ENCODE peak calls at places on chromosomes 6 and 20, in six cellular contexts. V is Panc1, G is brain microvascular endothelial cell, D is cardiac fibroblast, K is aorta, L is SJSA1. R is an unnamed sample.

GRCh38 chr6:112560651-112561050 is 213.5 kb downstream of the RFPL4B start:
- DNase-seq in V (no peak), G (no peak), D (no peak), K (no peak), L (no peak), R (no peak)

GRCh38 chr6:2763345-2763841 is 1.8 kb upstream of the WRNIP1 start:
- DNase-seq in V (no peak), G (no peak), D (no peak), K (peak; percentile 81), L (no peak), R (peak; percentile 64)

GRCh38 chr6:125872259-125872921 is 81.6 kb downstream of the NCOA7 start:
- DNase-seq in V (no peak), G (no peak), D (peak; percentile 48), K (no peak), L (peak; percentile 83), R (no peak)

GRCh38 chr6:155171109-155171746 is 92.6 kb upstream of the CLDN20 start:
- DNase-seq in V (no peak), G (peak; percentile 90), D (peak; percentile 98), K (peak; percentile 89), L (peak; percentile 94), R (peak; percentile 88)

GRCh38 chr6:52422156-52422555 is 2.0 kb downstream of the EFHC1 start:
- DNase-seq in V (no peak), G (no peak), D (no peak), K (no peak), L (no peak), R (no peak)

GRCh38 chr6:138945354-138945753 is 42.7 kb downstream of the REPS1 start:
- DNase-seq in V (no peak), G (no peak), D (no peak), K (no peak), L (no peak), R (no peak)

GRCh38 chr6:44920952-44921491 is 407.1 kb upstream of the RUNX2 start:
- DNase-seq in V (no peak), G (peak; percentile 36), D (peak; percentile 17), K (no peak), L (peak; percentile 9), R (no peak)

GRCh38 chr20:46977204-46977603 is 82.6 kb downstream of the EYA2 start:
- DNase-seq in V (no peak), G (no peak), D (no peak), K (no peak), L (no peak), R (no peak)

GRCh38 chr6:503610-504362 is 112.2 kb downstream of the IRF4 start:
- DNase-seq in V (no peak), G (no peak), D (no peak), K (no peak), L (no peak), R (no peak)

GRCh38 chr6:11430036-11430435 is 107.5 kb upstream of the TMEM170B start:
- DNase-seq in V (no peak), G (no peak), D (no peak), K (no peak), L (no peak), R (no peak)

GRCh38 chr6:17923401-17923863 is 64.0 kb downstream of the KIF13A start:
- DNase-seq in V (no peak), G (no peak), D (no peak), K (no peak), L (no peak), R (peak; percentile 44)

GRCh38 chr20:64242797-64243475 is 12.6 kb upstream of the PCMTD2 start:
- DNase-seq in V (no peak), G (no peak), D (no peak), K (peak; percentile 23), L (no peak), R (no peak)

GRCh38 chr6:122818866-122819265 is 29.8 kb downstream of the SMPDL3A start:
- DNase-seq in V (no peak), G (no peak), D (no peak), K (no peak), L (no peak), R (no peak)

GRCh38 chr6:28643017-28643740 is 117.5 kb downstream of the GPX5 start:
- DNase-seq in V (peak; percentile 90), G (peak; percentile 81), D (peak; percentile 93), K (no peak), L (peak; percentile 54), R (peak; percentile 48)

GRCh38 chr20:37484386-37484785 is 36.7 kb upstream of the NNAT start:
- DNase-seq in V (no peak), G (no peak), D (no peak), K (no peak), L (no peak), R (no peak)

GRCh38 chr20:37479925-37480691 is 40.9 kb upstream of the NNAT start:
- DNase-seq in V (no peak), G (no peak), D (no peak), K (no peak), L (no peak), R (no peak)

GRCh38 chr20:37481610-37482009 is 39.4 kb upstream of the NNAT start:
- DNase-seq in V (no peak), G (no peak), D (no peak), K (no peak), L (no peak), R (no peak)

GRCh38 chr20:37479275-37479674 is 41.8 kb upstream of the NNAT start:
- DNase-seq in V (no peak), G (no peak), D (no peak), K (no peak), L (no peak), R (no peak)

GRCh38 chr20:37480915-37481314 is 40.1 kb upstream of the NNAT start:
- DNase-seq in V (no peak), G (no peak), D (no peak), K (no peak), L (no peak), R (no peak)
- H3K4me3 ChIP-seq in V (no peak overlapping the region), G (no peak overlapping the region), D (no peak overlapping the region), K (no peak overlapping the region), L (no peak overlapping the region), R (no peak overlapping the region)

GRCh38 chr6:32146687-32147086 is 5.1 kb downstream of the PRRT1 start:
- DNase-seq in V (no peak), G (no peak), D (no peak), K (no peak), L (no peak), R (no peak)

GRCh38 chr6:32147401-32148132 is 4.2 kb downstream of the PRRT1 start:
- DNase-seq in V (no peak), G (no peak), D (no peak), K (peak; percentile 27), L (no peak), R (no peak)

GRCh38 chr6:32148722-32149576 is 2.8 kb downstream of the PRRT1 start:
- DNase-seq in V (no peak), G (peak; percentile 33), D (peak; percentile 24), K (peak; percentile 89), L (no peak), R (no peak)

GRCh38 chr6:32149577-32149845 is 2.2 kb downstream of the PRRT1 start:
- DNase-seq in V (no peak), G (no peak), D (no peak), K (no peak), L (no peak), R (no peak)

DNA sequence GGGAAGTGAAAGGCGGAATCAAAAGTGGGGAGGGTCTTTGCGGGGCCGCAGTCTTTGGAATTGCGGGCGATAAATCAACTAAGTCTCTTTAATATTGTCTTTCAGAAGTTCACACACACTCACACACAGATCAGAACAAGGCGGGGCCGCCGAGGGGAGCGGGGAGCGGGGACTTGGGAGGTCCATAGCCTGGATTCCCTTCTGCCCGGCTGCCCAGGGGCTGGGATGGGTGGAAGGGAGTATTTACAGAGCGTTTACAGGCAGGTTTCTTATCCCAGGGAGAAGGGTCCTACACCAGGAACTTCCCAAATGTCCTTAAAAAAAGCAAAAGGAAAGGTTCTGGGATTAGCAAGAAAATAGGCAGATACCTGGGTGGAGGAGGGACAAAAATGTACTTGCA is 3.5 kb downstream of the PRRT1 start:
- DNase-seq in V (no peak), G (no peak), D (no peak), K (peak; percentile 50), L (no peak), R (no peak)
- H3K4me3 ChIP-seq in V (no peak overlapping the region), G (peak overlapping the region; percentile 35), D (no peak overlapping the region), K (no peak overlapping the region), L (no peak overlapping the region), R (no peak overlapping the region)

DNA sequence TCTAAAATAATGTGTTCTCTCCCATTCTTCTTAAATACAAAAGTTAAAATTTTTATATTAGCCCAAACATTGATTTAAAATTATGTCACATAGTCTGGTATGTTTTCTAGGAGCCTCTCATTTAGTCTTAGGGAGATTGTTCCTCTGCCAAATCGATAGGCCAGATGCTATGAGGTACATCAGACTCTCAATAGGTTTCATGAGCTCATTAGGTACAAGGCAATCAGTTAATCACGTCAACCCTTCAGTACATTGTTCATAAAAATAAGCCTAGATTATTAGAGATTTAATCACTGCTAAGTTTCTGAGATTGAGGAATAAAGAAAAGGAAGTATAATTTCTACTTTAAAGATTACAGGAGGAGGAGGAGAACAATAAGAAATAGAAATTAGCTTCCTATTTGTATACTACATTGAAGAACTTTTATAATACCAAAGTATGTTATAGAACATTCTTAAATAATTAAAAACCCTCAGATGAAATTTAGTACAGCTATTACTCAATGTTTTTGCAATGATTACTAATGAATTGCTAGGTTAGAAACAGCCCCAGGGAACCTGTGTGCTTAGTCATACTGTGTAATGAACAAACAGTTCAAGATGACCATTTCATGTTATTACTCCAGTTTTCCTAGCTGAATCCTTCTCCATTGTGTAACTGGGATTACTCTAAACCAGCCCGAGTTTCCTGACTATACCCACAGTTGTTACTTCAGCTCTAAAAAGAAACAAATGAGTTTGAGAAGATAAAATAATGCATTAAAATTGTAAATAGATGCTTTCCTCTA is 117.0 kb downstream of the BMP5 start:
- DNase-seq in V (peak; percentile 75), G (peak; percentile 63), D (peak; percentile 94), K (no peak), L (peak; percentile 50), R (peak; percentile 91)
- H3K4me3 ChIP-seq in V (no peak overlapping the region), G (no peak overlapping the region), D (no peak overlapping the region), K (no peak overlapping the region), L (no peak overlapping the region), R (no peak overlapping the region)

GRCh38 chr6:129766959-129767728 is 57.2 kb upstream of the ARHGAP18 start:
- DNase-seq in V (no peak), G (peak; percentile 69), D (peak; percentile 57), K (peak; percentile 72), L (peak; percentile 47), R (peak; percentile 61)

GRCh38 chr6:129765008-129765407 is 55.0 kb upstream of the ARHGAP18 start:
- DNase-seq in V (no peak), G (no peak), D (no peak), K (no peak), L (no peak), R (no peak)

GRCh38 chr6:129773304-129773703 is 63.3 kb upstream of the ARHGAP18 start:
- DNase-seq in V (no peak), G (no peak), D (no peak), K (no peak), L (no peak), R (no peak)

DNA sequence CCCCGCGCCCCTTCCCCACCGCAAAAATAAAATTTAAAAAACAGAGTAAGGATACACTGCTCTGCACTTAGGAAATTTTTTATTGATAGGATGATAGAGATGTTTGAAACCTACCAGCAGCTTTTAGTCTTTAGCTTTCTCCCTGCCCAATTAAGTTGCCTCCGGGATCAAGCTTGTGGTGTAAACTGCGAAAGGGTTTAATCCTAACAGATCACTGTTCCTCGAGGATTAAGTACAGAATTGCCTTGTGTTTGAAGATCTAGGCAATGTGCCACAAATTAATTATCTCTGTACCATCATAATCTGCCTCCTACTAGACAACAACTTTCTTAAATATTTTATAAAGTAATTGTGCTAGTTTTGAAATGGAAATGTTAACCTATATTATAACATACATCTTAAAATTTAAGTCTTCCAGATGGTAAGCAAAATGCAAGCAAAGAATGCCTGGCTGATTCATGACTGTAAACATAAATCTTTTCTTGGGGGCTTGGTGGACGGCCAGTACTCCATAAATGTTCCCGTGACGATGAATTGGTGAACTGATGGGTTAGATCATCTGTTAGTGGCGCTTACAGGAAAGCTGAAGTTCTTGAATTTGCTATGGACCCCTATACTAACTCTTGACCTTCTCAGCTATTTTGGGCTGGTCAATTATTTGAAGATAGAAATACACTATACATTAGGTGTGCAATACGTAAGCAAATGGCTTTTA is 58.0 kb upstream of the ARHGAP18 start:
- DNase-seq in V (no peak), G (no peak), D (no peak), K (no peak), L (no peak), R (peak; percentile 48)
- H3K4me3 ChIP-seq in V (peak overlapping the region; percentile 62), G (peak overlapping the region; percentile 56), D (no peak overlapping the region), K (no peak overlapping the region), L (no peak overlapping the region), R (peak overlapping the region; percentile 66)